ENCODE peak calls at places on chromosomes 11 and 22, in ten cellular contexts. Z is astrocyte of the spinal cord, E is PC-3, F is uterus, W is GM23338, G is upper lobe of right lung, X is endothelial cell of umbilical vein, Y is esophagus muscularis mucosa, K is GM06990, Q is ovary. U is an unnamed sample.

GRCh38 chr11:1012740-1013627 is 23.5 kb downstream of the MUC6 start:
- DNase-seq in F (no peak), G (no peak), Y (no peak), W (no peak), K (no peak), Q (no peak), X (no peak), E (no peak), Z (no peak), U (no peak)

GRCh38 chr11:129460714-129461113 is 85.1 kb downstream of the BARX2 start:
- DNase-seq in Q (no peak), G (no peak), K (no peak), E (no peak), W (no peak), Y (no peak), X (no peak), F (no peak), Z (no peak), U (no peak)

GRCh38 chr11:20068691-20069090 is 91.6 kb downstream of the DBX1 start:
- DNase-seq in Z (no peak), Y (no peak), G (no peak), X (no peak), F (no peak), W (no peak), Q (no peak), K (no peak), E (no peak), U (no peak)

GRCh38 chr11:24593332-24593731 is 96.5 kb downstream of the LUZP2 start:
- DNase-seq in W (no peak), Z (no peak), F (no peak), Q (no peak), E (no peak), Y (no peak), K (no peak), X (no peak), G (no peak), U (peak)

GRCh38 chr11:86816251-86816726 is 15.9 kb downstream of the PRSS23 start:
- DNase-seq in G (no peak), X (peak), E (peak), K (no peak), Z (peak), W (no peak), F (no peak), Q (no peak), Y (no peak), U (no peak)

GRCh38 chr11:128564642-128565245 is 22.6 kb downstream of the ETS1 start:
- DNase-seq in Y (no peak), E (no peak), Z (no peak), G (no peak), Q (no peak), K (no peak), W (no peak), F (no peak), X (no peak), U (no peak)

GRCh38 chr11:32500001-32500400 is 64.7 kb upstream of the WT1 start:
- DNase-seq in Y (no peak), K (no peak), E (no peak), X (no peak), G (no peak), Z (no peak), F (no peak), Q (peak), W (no peak), U (no peak)

GRCh38 chr22:24753919-24754318 is 20.6 kb downstream of the PIWIL3 start:
- DNase-seq in K (no peak), F (no peak), E (no peak), Q (no peak), W (no peak), G (no peak), X (peak), Z (no peak), Y (no peak), U (no peak)

GRCh38 chr22:41664490-41664889 is 24.2 kb downstream of the SNU13 start:
- DNase-seq in G (no peak), K (no peak), Y (no peak), F (no peak), Z (no peak), W (no peak), Q (no peak), X (no peak), E (peak), U (peak)

GRCh38 chr11:64305691-64306562 is 603 bp downstream of the ESRRA start:
- DNase-seq in G (peak), K (peak), W (peak), F (peak), E (peak), Y (peak), Q (peak), Z (peak), X (peak), U (peak)
- TF ChIP-seq CTCF in G (peak), K (peak), W (peak), F (no peak), E (peak), Y (no peak), Q (no peak), Z (peak), X (peak), U (peak)

DNA sequence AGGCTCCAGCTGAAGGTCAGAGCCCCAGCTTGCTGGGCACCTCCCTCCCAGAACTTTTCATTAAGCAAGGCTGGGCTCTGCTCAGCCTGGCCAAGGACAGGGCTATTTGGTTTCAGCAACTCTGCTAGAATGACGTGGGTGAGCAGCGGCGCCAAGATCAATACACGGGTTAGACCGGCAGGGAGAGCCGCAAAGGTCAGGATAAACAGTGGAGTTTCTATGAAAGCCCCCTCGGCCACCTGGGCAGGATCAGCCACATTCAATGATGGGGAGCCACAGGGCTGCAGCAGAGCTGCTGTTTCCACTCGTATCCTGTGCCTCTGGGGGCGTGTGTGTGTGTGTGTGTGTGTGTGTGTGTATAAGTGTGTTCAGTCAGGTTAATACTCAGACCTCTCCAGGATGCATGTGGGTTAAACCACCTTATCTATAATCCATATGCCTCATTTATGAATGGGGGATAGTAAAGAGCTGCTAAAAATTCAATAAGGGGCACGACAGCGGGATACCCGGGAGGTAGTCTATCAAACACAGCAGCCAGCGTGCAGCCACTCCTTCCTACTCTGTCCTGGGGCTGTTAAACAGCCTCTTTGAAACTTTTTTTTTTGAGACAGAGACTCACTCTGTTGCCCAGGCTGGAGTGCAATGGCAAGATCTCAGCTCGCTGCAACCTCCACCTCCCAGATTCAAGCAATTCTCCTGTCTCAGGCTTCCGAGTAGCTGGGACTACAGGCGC is 34.8 kb downstream of the MYH9 start:
- DNase-seq in Q (peak), K (no peak), E (no peak), X (peak), G (no peak), F (no peak), Y (no peak), W (peak), Z (peak), U (no peak)
- H3K4me3 ChIP-seq in Q (no peak), K (no peak), E (no peak), X (no peak), G (no peak), F (peak), Y (no peak), W (no peak), Z (no peak), U (no peak)

DNA sequence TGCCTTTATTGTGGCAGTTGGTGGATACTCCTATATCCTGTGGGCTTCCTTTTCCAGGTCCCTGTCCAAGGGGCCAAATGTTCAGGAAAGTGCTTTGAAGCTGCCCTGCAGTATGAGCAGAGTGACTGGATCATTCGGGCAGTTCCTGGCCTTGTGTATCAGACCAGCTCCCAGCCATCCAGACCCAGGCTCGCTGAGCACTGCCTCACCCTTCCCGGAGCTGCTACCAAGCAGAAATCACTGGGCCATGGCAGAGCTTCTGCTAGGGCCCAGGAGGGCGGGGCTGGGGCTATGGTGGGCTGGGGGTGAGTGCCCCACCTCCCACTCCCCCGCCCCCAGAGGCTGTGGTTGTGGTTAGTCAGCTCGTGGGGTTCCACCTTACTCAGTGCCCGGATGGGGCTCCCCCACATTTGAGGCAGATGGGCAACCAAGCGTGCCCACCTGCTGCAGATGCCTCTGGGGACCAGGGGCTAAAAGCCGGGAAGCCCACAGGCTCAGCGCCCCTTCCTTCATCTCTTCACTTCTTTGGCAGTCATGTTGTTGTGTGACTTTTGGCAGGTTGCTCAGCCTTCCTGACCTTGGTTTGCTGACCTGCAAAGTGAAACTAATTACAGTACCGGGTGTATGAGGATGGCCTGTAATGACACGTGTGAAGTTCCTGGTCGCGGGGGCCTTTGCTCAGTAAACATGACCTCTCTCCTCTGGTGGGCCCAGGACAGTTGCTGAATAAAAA is 2.0 kb upstream of the LRRC32 start:
- DNase-seq in K (peak), W (no peak), Y (no peak), F (no peak), X (no peak), G (no peak), Q (no peak), Z (no peak), E (no peak), U (no peak)
- TF ChIP-seq CTCF in K (no peak), W (no peak), Y (no peak), F (no peak), X (no peak), G (no peak), Q (no peak), Z (no peak), E (no peak), U (no peak)

GRCh38 chr11:57179701-57180100 is 2.1 kb upstream of the LRRC55 start:
- DNase-seq in F (no peak), X (no peak), Y (no peak), K (no peak), G (no peak), Q (no peak), W (peak), E (no peak), Z (no peak), U (no peak)
- H3K4me3 ChIP-seq in F (no peak), X (no peak), Y (no peak), K (no peak), G (no peak), Q (no peak), W (peak), E (no peak), Z (no peak), U (no peak)

U was measured in epithelial cell of esophagus.